ENCODE peak calls at places on chromosomes 3 and 15, in eight cellular contexts. E, R, K, Y, B, N, S and V are unnamed samples.

GRCh38 chr15:32918481-32919026 is 200.8 kb downstream of the GREM1 start:
- DNase-seq in E (no peak), R (no peak), K (no peak), Y (no peak), B (no peak), N (no peak), S (no peak), V (no peak)

GRCh38 chr3:161913786-161914389 is 417.3 kb downstream of the OTOL1 start:
- DNase-seq in E (no peak), R (no peak), K (no peak), Y (no peak), B (peak), N (peak), S (no peak), V (no peak)

GRCh38 chr3:134627831-134628230 is 23.0 kb downstream of the KY start:
- DNase-seq in E (no peak), R (no peak), K (no peak), Y (no peak), B (no peak), N (no peak), S (no peak), V (no peak)

GRCh38 chr15:64902863-64903262 is 8.8 kb upstream of the ANKDD1A start:
- DNase-seq in E (no peak), R (no peak), K (no peak), Y (no peak), B (no peak), N (no peak), S (no peak), V (no peak)

GRCh38 chr3:195932418-195933043 is 24.2 kb upstream of the TNK2 start:
- DNase-seq in E (no peak), R (no peak), K (no peak), Y (no peak), B (no peak), N (no peak), S (no peak), V (no peak)

GRCh38 chr3:48505146-48505545 is 1.2 kb upstream of the SHISA5 start:
- DNase-seq in E (no peak), R (no peak), K (no peak), Y (no peak), B (no peak), N (no peak), S (no peak), V (peak)

GRCh38 chr15:50854594-50855490 is 53.6 kb upstream of the AP4E1 start:
- DNase-seq in E (no peak), R (peak), K (no peak), Y (no peak), B (no peak), N (no peak), S (peak), V (peak)

GRCh38 chr15:90930861-90931629 is 1.3 kb downstream of the HDDC3 start:
- DNase-seq in E (no peak), R (no peak), K (no peak), Y (peak), B (no peak), N (no peak), S (no peak), V (no peak)

GRCh38 chr3:170765419-170766078 is 104.4 kb downstream of the RPL22L1 start:
- DNase-seq in E (no peak), R (no peak), K (no peak), Y (no peak), B (no peak), N (no peak), S (no peak), V (no peak)

GRCh38 chr3:64054488-64054887 is 31.2 kb upstream of the PSMD6 start:
- DNase-seq in E (no peak), R (no peak), K (no peak), Y (no peak), B (no peak), N (no peak), S (no peak), V (no peak)

GRCh38 chr3:148333091-148333490 is 364.6 kb upstream of the AGTR1 start:
- DNase-seq in E (no peak), R (no peak), K (no peak), Y (no peak), B (no peak), N (no peak), S (no peak), V (no peak)

GRCh38 chr15:89500397-89501270 is 4.3 kb upstream of the RHCG start:
- DNase-seq in E (no peak), R (no peak), K (no peak), Y (no peak), B (no peak), N (no peak), S (no peak), V (no peak)

GRCh38 chr3:89558711-89559110 is 451.3 kb downstream of the EPHA3 start:
- DNase-seq in E (no peak), R (no peak), K (no peak), Y (no peak), B (no peak), N (no peak), S (no peak), V (no peak)

GRCh38 chr3:89565098-89565497 is 457.7 kb downstream of the EPHA3 start:
- DNase-seq in E (no peak), R (no peak), K (no peak), Y (no peak), B (peak), N (peak), S (no peak), V (no peak)

GRCh38 chr3:89560546-89560945 is 453.1 kb downstream of the EPHA3 start:
- DNase-seq in E (no peak), R (peak), K (no peak), Y (no peak), B (peak), N (peak), S (no peak), V (no peak)

DNA sequence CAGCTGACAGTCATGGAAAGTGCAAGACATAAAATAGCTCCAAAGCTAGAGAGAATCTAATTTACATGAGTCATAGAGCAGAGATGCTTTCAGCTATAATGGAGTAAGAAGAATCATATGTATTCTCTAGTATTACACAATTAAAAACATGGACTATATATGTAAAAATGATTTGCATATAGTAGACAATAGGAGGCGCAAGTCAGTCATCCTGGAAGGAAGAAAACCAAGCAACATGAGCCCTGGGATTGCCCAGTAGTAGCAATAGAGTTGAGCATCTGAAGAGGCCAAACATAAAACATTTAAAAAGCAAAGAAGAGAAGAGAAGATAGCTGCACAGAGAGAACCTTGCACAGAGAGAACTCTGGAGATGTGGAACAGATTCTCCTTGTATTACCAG is 455.0 kb downstream of the EPHA3 start:
- DNase-seq in E (no peak), R (no peak), K (no peak), Y (no peak), B (no peak), N (no peak), S (no peak), V (no peak)
- TF ChIP-seq CTCF in E (no peak), R (no peak), K (no peak), Y (no peak), B (no peak), N (no peak), S (no peak), V (no peak)

GRCh38 chr15:99823346-99823745 is 90.1 kb upstream of the LYSMD4 start:
- DNase-seq in E (no peak), R (no peak), K (no peak), Y (no peak), B (no peak), N (no peak), S (no peak), V (no peak)

GRCh38 chr15:99826146-99826745 is 93.0 kb upstream of the LYSMD4 start:
- DNase-seq in E (no peak), R (no peak), K (no peak), Y (no peak), B (no peak), N (no peak), S (no peak), V (no peak)
- TF ChIP-seq CTCF in E (no peak), R (no peak), K (no peak), Y (no peak), B (no peak), N (no peak), S (no peak), V (no peak)

GRCh38 chr3:187430576-187430975 is 62.4 kb downstream of the RTP4 start:
- DNase-seq in E (no peak), R (no peak), K (no peak), Y (no peak), B (no peak), N (no peak), S (no peak), V (no peak)
- TF ChIP-seq CTCF in E (no peak), R (peak), K (no peak), Y (no peak), B (no peak), N (peak), S (no peak), V (peak)

GRCh38 chr3:123321806-123322205 is 120.1 kb downstream of the SEC22A start:
- DNase-seq in E (no peak), R (no peak), K (no peak), Y (no peak), B (no peak), N (no peak), S (no peak), V (no peak)

GRCh38 chr3:123320224-123320623 is 118.5 kb downstream of the SEC22A start:
- DNase-seq in E (no peak), R (no peak), K (no peak), Y (no peak), B (no peak), N (no peak), S (no peak), V (no peak)

GRCh38 chr3:123317716-123318115 is 116.0 kb downstream of the SEC22A start:
- DNase-seq in E (no peak), R (no peak), K (no peak), Y (no peak), B (no peak), N (no peak), S (no peak), V (no peak)

GRCh38 chr3:123318374-123318773 is 116.6 kb downstream of the SEC22A start:
- DNase-seq in E (no peak), R (no peak), K (no peak), Y (no peak), B (no peak), N (no peak), S (no peak), V (no peak)

GRCh38 chr3:123319760-123320159 is 118.0 kb downstream of the SEC22A start:
- DNase-seq in E (no peak), R (no peak), K (no peak), Y (no peak), B (no peak), N (no peak), S (no peak), V (no peak)
- TF ChIP-seq CTCF in E (no peak), R (no peak), K (no peak), Y (no peak), B (no peak), N (no peak), S (no peak), V (no peak)

GRCh38 chr15:85702321-85703230 is 92.1 kb downstream of the KLHL25 start:
- DNase-seq in E (no peak), R (no peak), K (no peak), Y (no peak), B (peak), N (peak), S (no peak), V (no peak)
- TF ChIP-seq CTCF in E (no peak), R (no peak), K (no peak), Y (no peak), B (no peak), N (no peak), S (no peak), V (no peak)

GRCh38 chr3:108879915-108880314 is 57.3 kb downstream of the TRAT1 start:
- DNase-seq in E (no peak), R (no peak), K (no peak), Y (no peak), B (no peak), N (no peak), S (no peak), V (no peak)
- TF ChIP-seq CTCF in E (no peak), R (no peak), K (no peak), Y (no peak), B (no peak), N (no peak), S (no peak), V (peak)

DNA sequence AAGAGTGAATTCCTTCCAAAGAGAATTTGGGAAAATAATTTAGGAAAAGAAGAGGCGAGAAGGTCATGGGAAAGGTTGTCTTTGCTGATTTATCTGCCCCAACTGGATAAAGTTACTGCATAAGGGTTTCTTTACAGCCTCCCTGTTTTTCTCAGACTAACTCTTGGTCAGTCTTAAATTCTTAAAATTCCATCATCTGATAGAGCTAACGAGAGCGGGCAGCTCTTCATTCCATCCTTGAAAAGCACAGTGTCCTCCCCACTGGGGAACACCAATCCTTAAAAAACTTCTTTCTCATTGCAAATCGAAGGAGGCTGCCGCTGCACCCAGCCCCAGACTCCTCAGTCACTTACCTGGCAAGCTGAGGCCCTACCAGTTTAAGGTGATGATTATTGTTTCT is 107.2 kb downstream of the PGPEP1L start:
- DNase-seq in E (no peak), R (no peak), K (no peak), Y (peak), B (peak), N (peak), S (no peak), V (no peak)
- TF ChIP-seq CTCF in E (no peak), R (no peak), K (no peak), Y (no peak), B (no peak), N (no peak), S (no peak), V (no peak)

GRCh38 chr3:94336076-94336741 is 273.3 kb downstream of the NSUN3 start:
- DNase-seq in E (no peak), R (peak), K (no peak), Y (no peak), B (peak), N (peak), S (peak), V (no peak)
- TF ChIP-seq CTCF in E (peak), R (peak), K (peak), Y (no peak), B (peak), N (peak), S (peak), V (peak)